ENCODE peak calls at places on chromosomes 6 and 20, in four cellular contexts. F, M, R and B are unnamed samples.

GRCh38 chr20:23920408-23920780 is 40.8 kb upstream of the CST5 start:
- DNase-seq in F (no peak), M (no peak), R (no peak), B (no peak)

GRCh38 chr6:56807992-56808342 is 146.9 kb upstream of the BEND6 start:
- DNase-seq in F (no peak), M (no peak), R (no peak), B (no peak)

GRCh38 chr20:51385941-51386530 is 156.5 kb downstream of the NFATC2 start:
- DNase-seq in F (peak; percentile 51), M (no peak), R (peak; percentile 69), B (no peak)

GRCh38 chr20:49595811-49596545 is 28.0 kb upstream of the PTGIS start:
- DNase-seq in F (no peak), M (no peak), R (no peak), B (no peak)

GRCh38 chr6:5115168-5115567 is 30.0 kb downstream of the PPP1R3G start:
- DNase-seq in F (no peak), M (no peak), R (peak; percentile 33), B (no peak)

GRCh38 chr20:61385731-61386130 is 133.7 kb downstream of the CDH4 start:
- DNase-seq in F (no peak), M (no peak), R (no peak), B (no peak)

GRCh38 chr20:57938158-57939108 is 228.6 kb upstream of the PMEPA1 start:
- DNase-seq in F (no peak), M (no peak), R (no peak), B (no peak)

GRCh38 chr20:46985671-46986070 is 91.0 kb downstream of the EYA2 start:
- DNase-seq in F (no peak), M (no peak), R (no peak), B (no peak)

GRCh38 chr6:134590449-134590848 is 272.5 kb upstream of the SGK1 start:
- DNase-seq in F (no peak), M (no peak), R (no peak), B (no peak)

GRCh38 chr20:35601021-35601973 is 14.3 kb upstream of the SPAG4 start:
- DNase-seq in F (peak; percentile 70), M (peak; percentile 88), R (peak; percentile 76), B (no peak)

GRCh38 chr6:111674413-111674812 is 68.7 kb upstream of the TRAF3IP2 start:
- DNase-seq in F (no peak), M (no peak), R (no peak), B (no peak)

GRCh38 chr6:111676383-111676782 is 70.7 kb upstream of the TRAF3IP2 start:
- DNase-seq in F (no peak), M (no peak), R (no peak), B (no peak)

GRCh38 chr6:111673086-111673485 is 67.4 kb upstream of the TRAF3IP2 start:
- DNase-seq in F (no peak), M (no peak), R (no peak), B (no peak)

GRCh38 chr6:111674882-111675281 is 69.2 kb upstream of the TRAF3IP2 start:
- DNase-seq in F (no peak), M (no peak), R (no peak), B (no peak)

GRCh38 chr6:111673871-111674270 is 68.2 kb upstream of the TRAF3IP2 start:
- DNase-seq in F (no peak), M (no peak), R (no peak), B (no peak)
- H3K4me1 ChIP-seq in F (no peaks in the 10 kb centered on the region), M (no peaks in the 10 kb centered on the region), R (peaks cover 14% of the 10 kb centered on the region), B (no peaks in the 10 kb centered on the region)

GRCh38 chr20:33669224-33669623 is 2.5 kb downstream of the ACTL10 start:
- DNase-seq in F (no peak), M (no peak), R (no peak), B (no peak)

GRCh38 chr20:33668791-33669155 is 2.0 kb downstream of the ACTL10 start:
- DNase-seq in F (no peak), M (no peak), R (no peak), B (no peak)

GRCh38 chr20:33670715-33671499 is 3.3 kb downstream of the NECAB3 start:
- DNase-seq in F (no peak), M (no peak), R (no peak), B (no peak)

GRCh38 chr20:33671573-33672288 is 2.5 kb downstream of the NECAB3 start:
- DNase-seq in F (no peak), M (no peak), R (no peak), B (no peak)

DNA sequence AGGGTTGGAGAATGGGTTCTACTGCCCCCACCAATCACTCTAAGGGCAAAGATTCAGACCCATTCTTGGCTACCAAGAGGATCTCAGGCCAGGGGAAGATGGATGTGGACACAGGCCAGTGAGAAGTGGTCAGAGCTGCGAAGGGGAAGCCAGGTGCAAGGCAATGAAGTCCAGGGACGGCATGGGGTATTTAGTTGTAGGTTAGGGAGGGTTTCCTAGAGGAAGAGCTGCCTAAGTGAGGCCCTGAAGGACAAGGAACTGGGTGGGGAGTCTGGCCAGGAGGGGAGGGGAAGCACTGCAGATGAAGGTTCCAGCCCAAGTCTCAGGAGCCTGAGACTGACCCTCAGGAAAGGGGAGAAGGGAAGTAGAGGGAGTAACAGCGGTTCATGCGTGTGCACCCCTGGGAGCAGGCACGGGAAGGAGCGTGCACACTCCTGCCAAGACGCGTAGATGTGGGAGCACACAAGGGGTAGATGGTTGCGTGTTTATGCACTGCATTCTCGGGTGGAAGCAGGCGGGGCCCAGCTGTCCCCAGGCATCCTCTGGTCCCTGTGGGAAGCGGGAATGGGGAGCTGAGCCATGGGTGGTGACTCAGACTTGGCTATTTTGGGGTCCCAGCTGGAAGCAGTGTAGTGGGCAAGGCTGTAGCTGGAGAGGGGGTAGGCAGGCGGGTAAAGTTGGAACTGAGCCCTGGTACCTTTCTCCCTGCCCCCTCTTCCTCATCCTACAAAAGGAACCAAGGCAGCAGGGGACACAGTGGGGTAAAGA is 3.3 kb downstream of the ACTL10 start:
- DNase-seq in F (no peak), M (no peak), R (no peak), B (no peak)
- H3K27ac ChIP-seq in F (no peak overlapping the region), M (no peak overlapping the region), R (no peak overlapping the region), B (peak overlapping the region; percentile 14)

GRCh38 chr20:18466894-18467678 is at the start of the genes DZANK1 and POLR3F:
- DNase-seq in F (peak; percentile 95), M (peak; percentile 95), R (peak; percentile 99), B (peak; percentile 74)
- TF ChIP-seq POLR2A in F (no peak), M (no peak), R (peak; percentile 80), B (no peak)

GRCh38 chr20:62539646-62540045 is 63.9 kb upstream of the GATA5 start:
- DNase-seq in F (no peak), M (no peak), R (no peak), B (no peak)
- H3K4me1 ChIP-seq in F (no peaks in the 10 kb centered on the region), M (peaks cover 9% of the 10 kb centered on the region), R (no peaks in the 10 kb centered on the region), B (peaks cover 12% of the 10 kb centered on the region)

DNA sequence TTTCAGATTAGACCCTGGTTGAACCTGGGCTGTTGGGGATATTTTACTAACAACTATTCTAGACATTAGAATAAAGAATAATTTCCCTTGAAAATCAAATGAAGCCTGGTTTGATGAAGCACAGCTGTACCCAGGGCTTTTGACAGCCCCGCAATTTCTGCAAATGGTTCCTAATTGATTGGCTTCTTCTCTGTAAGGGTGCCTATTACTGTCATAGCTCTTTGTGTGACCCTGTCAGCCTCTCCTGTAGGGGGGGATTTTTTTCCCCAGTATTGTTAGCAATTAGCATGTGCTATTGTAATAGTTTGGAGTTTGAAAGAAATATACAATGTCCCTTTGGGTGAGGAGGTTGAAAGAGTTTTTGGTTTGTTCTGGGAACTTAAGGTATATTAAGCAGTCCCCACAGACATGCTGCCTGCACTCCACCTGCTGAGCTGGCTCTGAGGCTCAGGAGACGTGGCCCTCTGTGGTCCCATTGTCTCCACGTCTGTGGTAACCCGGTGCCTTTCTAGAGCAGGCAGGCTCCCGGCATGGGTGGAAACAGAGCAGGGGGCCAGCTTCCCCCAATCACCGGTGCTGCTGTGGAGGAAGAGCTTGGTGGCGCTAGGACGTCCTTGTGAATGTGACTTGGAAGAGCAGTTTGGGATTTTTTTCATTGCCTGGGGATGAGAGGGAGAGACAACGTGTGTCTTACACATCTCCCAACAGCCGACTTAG is 47.3 kb upstream of the CLDN20 start:
- DNase-seq in F (no peak), M (no peak), R (no peak), B (no peak)
- H3K27ac ChIP-seq in F (no peak overlapping the region), M (no peak overlapping the region), R (no peak overlapping the region), B (no peak overlapping the region)

DNA sequence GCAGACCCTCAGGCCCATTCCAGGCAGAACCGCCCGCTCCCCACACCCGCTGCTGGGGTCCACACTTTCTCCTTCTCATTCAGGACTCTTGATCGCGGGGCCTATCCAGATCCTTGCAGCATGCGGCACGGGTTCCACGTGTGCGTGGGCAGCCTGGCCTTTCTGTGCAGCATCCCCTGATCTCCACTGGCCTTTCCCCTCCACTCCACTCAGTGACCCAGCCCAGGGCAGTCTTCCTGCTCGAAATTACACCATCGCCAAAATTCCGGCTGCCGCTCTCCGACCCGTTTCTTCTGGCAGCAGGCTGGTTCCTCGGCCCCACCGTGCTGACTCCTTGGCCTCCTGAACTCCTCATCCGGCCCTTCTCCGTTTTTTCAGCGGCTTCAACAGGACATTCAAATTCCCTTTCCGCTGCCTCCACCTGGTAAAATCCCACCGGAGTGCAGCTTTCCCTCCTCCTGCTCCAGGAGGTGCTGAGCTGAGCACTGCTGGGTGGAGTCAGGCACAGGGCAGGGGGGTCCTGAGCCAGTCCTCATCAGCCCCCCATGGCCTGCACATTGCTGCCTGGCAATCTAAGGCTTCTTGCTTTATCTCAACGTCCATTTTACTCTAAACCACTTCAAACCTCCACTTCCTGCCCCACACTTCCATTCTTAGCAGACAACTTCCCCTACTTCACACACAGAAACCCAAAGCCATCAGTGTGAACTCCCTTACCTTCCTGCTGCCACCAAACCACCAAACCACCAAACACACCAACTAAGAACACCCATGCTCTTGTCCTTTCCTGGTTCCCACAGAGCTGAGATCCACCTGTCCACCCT is 9.0 kb downstream of the SFT2D1 start:
- DNase-seq in F (no peak), M (no peak), R (no peak), B (no peak)
- TF ChIP-seq POLR2A in F (no peak), M (no peak), R (no peak), B (no peak)

GRCh38 chr6:90098025-90098474 is 198.6 kb downstream of the BACH2 start:
- DNase-seq in F (peak; percentile 31), M (peak; percentile 84), R (no peak), B (no peak)
- H3K4me1 ChIP-seq in F (no peaks in the 10 kb centered on the region), M (peaks cover 22% of the 10 kb centered on the region), R (peaks cover under 1% of the 10 kb centered on the region), B (peaks cover 26% of the 10 kb centered on the region)